ENCODE peak calls at places on chromosomes 6 and 20, in six cellular contexts. J is GM10248, A is right lobe of liver, U is GM20000, W is sigmoid colon, B is keratinocyte. V is an unnamed sample.

GRCh38 chr6:44407951-44408670 is 20.6 kb downstream of the CDC5L start:
- DNase-seq in J (no peak), A (no peak), U (no peak), W (no peak), B (no peak), V (no peak)

GRCh38 chr20:37398750-37399621 is 53.0 kb downstream of the SRC start:
- DNase-seq in J (no peak), A (peak; percentile 61), U (no peak), W (no peak), B (no peak), V (no peak)

GRCh38 chr6:139296927-139297326 is 5.1 kb upstream of the TXLNB start:
- DNase-seq in J (no peak), A (no peak), U (no peak), W (no peak), B (no peak), V (no peak)

GRCh38 chr6:54411767-54412166 is 103.5 kb downstream of the TINAG start:
- DNase-seq in J (no peak), A (no peak), U (no peak), W (no peak), B (no peak), V (no peak)

GRCh38 chr20:45059022-45059728 is 41.8 kb downstream of the KCNS1 start:
- DNase-seq in J (no peak), A (no peak), U (no peak), W (no peak), B (no peak), V (no peak)

GRCh38 chr6:52496609-52497008 is 76.5 kb downstream of the EFHC1 start:
- DNase-seq in J (no peak), A (no peak), U (no peak), W (no peak), B (no peak), V (no peak)

GRCh38 chr6:150119256-150119655 is 23.6 kb upstream of the PPP1R14C start:
- DNase-seq in J (no peak), A (no peak), U (no peak), W (no peak), B (no peak), V (no peak)

GRCh38 chr6:130744601-130745382 is 82.4 kb upstream of the SMLR1 start:
- DNase-seq in J (no peak), A (no peak), U (no peak), W (no peak), B (no peak), V (no peak)

GRCh38 chr6:12203001-12203400 is 87.2 kb upstream of the EDN1 start:
- DNase-seq in J (no peak), A (no peak), U (no peak), W (no peak), B (no peak), V (no peak)

GRCh38 chr6:140897349-140897748 is 1235.4 kb upstream of the GJE1 start:
- DNase-seq in J (no peak), A (no peak), U (no peak), W (no peak), B (no peak), V (no peak)

GRCh38 chr20:373171-373890 is 7.2 kb upstream of the TRIB3 start:
- DNase-seq in J (no peak), A (no peak), U (no peak), W (no peak), B (peak; percentile 84), V (no peak)

GRCh38 chr6:16291739-16292138 is 53.4 kb downstream of the GMPR start:
- DNase-seq in J (no peak), A (no peak), U (no peak), W (no peak), B (no peak), V (no peak)

GRCh38 chr6:7238900-7239589 is 74.0 kb downstream of the SSR1 start:
- DNase-seq in J (peak; percentile 72), A (peak; percentile 97), U (peak; percentile 79), W (peak; percentile 91), B (peak; percentile 35), V (peak; percentile 75)

GRCh38 chr6:3471711-3472110 is 14.9 kb upstream of the SLC22A23 start:
- DNase-seq in J (no peak), A (no peak), U (no peak), W (no peak), B (no peak), V (no peak)

GRCh38 chr20:57320358-57320757 is 9.2 kb upstream of the SPO11 start:
- DNase-seq in J (no peak), A (no peak), U (no peak), W (no peak), B (no peak), V (no peak)

GRCh38 chr6:158698876-158699440 is 49.1 kb downstream of the SYTL3 start:
- DNase-seq in J (no peak), A (no peak), U (no peak), W (peak; percentile 48), B (no peak), V (no peak)

GRCh38 chr20:55174635-55175034 is 699.2 kb downstream of the DOK5 start:
- DNase-seq in J (no peak), A (no peak), U (no peak), W (no peak), B (no peak), V (no peak)

GRCh38 chr6:118080547-118080946 is 173.5 kb downstream of the SLC35F1 start:
- DNase-seq in J (no peak), A (no peak), U (no peak), W (no peak), B (no peak), V (no peak)

GRCh38 chr6:17986656-17987575 is 519 bp downstream of the KIF13A start:
- DNase-seq in J (peak; percentile 32), A (peak; percentile 79), U (peak; percentile 61), W (peak; percentile 86), B (no peak), V (peak; percentile 54)

GRCh38 chr6:90619221-90619620 is 32.3 kb upstream of the MAP3K7 start:
- DNase-seq in J (no peak), A (no peak), U (no peak), W (no peak), B (no peak), V (no peak)

GRCh38 chr6:36772401-36772800 is 66.8 kb downstream of the CPNE5 start:
- DNase-seq in J (no peak), A (no peak), U (no peak), W (no peak), B (no peak), V (no peak)

GRCh38 chr6:140364916-140365315 is 990.5 kb upstream of the CITED2 start:
- DNase-seq in J (no peak), A (no peak), U (no peak), W (no peak), B (no peak), V (no peak)

GRCh38 chr6:42766163-42766670 is 15.6 kb upstream of the BICRAL start:
- DNase-seq in J (no peak), A (no peak), U (no peak), W (no peak), B (no peak), V (no peak)

GRCh38 chr6:116783852-116784251 is 18.3 kb upstream of the FAM162B start:
- DNase-seq in J (no peak), A (no peak), U (no peak), W (no peak), B (no peak), V (no peak)

GRCh38 chr6:9408718-9409117 is 973.4 kb upstream of the SLC35B3 start:
- DNase-seq in J (no peak), A (no peak), U (no peak), W (no peak), B (no peak), V (no peak)

GRCh38 chr6:70549327-70549726 is 17.4 kb upstream of the SDHAF4 start:
- DNase-seq in J (no peak), A (no peak), U (no peak), W (no peak), B (no peak), V (no peak)

GRCh38 chr6:70547905-70548304 is 18.8 kb upstream of the SDHAF4 start:
- DNase-seq in J (no peak), A (no peak), U (no peak), W (no peak), B (no peak), V (no peak)

GRCh38 chr6:70552974-70553373 is 13.8 kb upstream of the SDHAF4 start:
- DNase-seq in J (no peak), A (no peak), U (no peak), W (no peak), B (no peak), V (no peak)

GRCh38 chr6:70547313-70547712 is 19.4 kb upstream of the SDHAF4 start:
- DNase-seq in J (no peak), A (no peak), U (no peak), W (no peak), B (no peak), V (no peak)

DNA sequence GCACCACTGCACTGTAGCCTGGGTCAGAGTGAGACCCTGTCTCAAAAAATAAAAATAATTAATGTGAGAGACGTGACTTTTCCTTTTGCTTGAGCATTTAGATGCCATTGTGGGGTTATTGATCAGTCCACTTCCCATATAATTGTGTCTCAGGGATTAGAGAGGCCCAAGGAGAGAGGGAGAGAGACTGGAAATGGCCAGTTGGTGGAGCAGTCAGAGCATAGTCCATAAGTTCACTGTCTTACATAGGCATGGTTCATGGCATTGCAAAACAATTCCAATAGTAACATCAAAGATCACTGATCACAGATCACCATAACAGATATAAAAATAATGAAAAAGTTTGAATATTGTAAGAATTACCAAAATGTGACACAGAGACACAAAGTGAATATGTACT is 15.2 kb upstream of the SDHAF4 start:
- DNase-seq in J (no peak), A (no peak), U (no peak), W (no peak), B (no peak), V (no peak)
- TF ChIP-seq CTCF in J (no peak), A (no peak), U (no peak), W (no peak), B (no peak), V (no peak)

GRCh38 chr6:151443449-151443848 is 8.5 kb downstream of the RMND1 start:
- DNase-seq in J (no peak), A (no peak), U (no peak), W (no peak), B (no peak), V (no peak)

GRCh38 chr6:151441390-151442166 is 10.3 kb downstream of the RMND1 start:
- DNase-seq in J (no peak), A (no peak), U (no peak), W (no peak), B (no peak), V (no peak)

GRCh38 chr6:151440498-151440897 is 11.4 kb downstream of the RMND1 start:
- DNase-seq in J (peak; percentile 31), A (no peak), U (peak; percentile 45), W (no peak), B (no peak), V (peak; percentile 45)

GRCh38 chr6:151442359-151442758 is 9.6 kb downstream of the RMND1 start:
- DNase-seq in J (no peak), A (no peak), U (no peak), W (no peak), B (no peak), V (no peak)

GRCh38 chr6:151440930-151441329 is 11.0 kb downstream of the RMND1 start:
- DNase-seq in J (peak; percentile 25), A (no peak), U (no peak), W (no peak), B (no peak), V (peak; percentile 37)
- TF ChIP-seq CTCF in J (peak; percentile 56), A (peak; percentile 37), U (peak; percentile 12), W (no peak), B (no peak), V (no peak)

GRCh38 chr20:17878912-17879602 is 89.5 kb downstream of the SNX5 start:
- DNase-seq in J (no peak), A (no peak), U (no peak), W (peak; percentile 27), B (no peak), V (no peak)
- TF ChIP-seq CTCF in J (no peak), A (no peak), U (no peak), W (no peak), B (no peak), V (no peak)

GRCh38 chr6:32118782-32119628 is 9.0 kb downstream of the ATF6B start:
- DNase-seq in J (peak; percentile 84), A (peak; percentile 89), U (peak; percentile 81), W (peak; percentile 96), B (peak; percentile 28), V (peak; percentile 87)
- TF ChIP-seq CTCF in J (peak; percentile 97), A (peak; percentile 86), U (peak; percentile 90), W (peak; percentile 77), B (peak; percentile 97), V (peak; percentile 91)